ENCODE peak calls at places on chromosome 7, in five cellular contexts. B is body of pancreas; S is ovary; X is CD4-positive, CD25-positive, alpha-beta regulatory T cell; Y is effector memory CD4-positive, alpha-beta T cell. L is an unnamed sample.
A peak's percentile ranks its signal among the peaks of the same experiment; 100 is the strongest.

GRCh38 chr7:158353606-158354570 is 233.7 kb downstream of the PTPRN2 start:
- DNase-seq in B (no peak), S (no peak), X (no peak), Y (no peak), L (no peak)

GRCh38 chr7:156464339-156464738 is 176.2 kb upstream of the RNF32 start:
- DNase-seq in Y (no peak), B (no peak), X (no peak), S (no peak), L (no peak)

GRCh38 chr7:150569245-150569644 is 2.1 kb downstream of the GIMAP4 start:
- DNase-seq in Y (no peak), S (no peak), B (no peak), X (no peak), L (no peak)

GRCh38 chr7:139563856-139564255 is 40.4 kb downstream of the CLEC2L start:
- DNase-seq in Y (no peak), S (no peak), X (no peak), B (no peak), L (no peak)

GRCh38 chr7:34048445-34048844 is 143.1 kb downstream of the BMPER start:
- DNase-seq in S (no peak), B (no peak), X (no peak), Y (no peak), L (no peak)

GRCh38 chr7:151143261-151144015 is 24.1 kb downstream of the GBX1 start:
- DNase-seq in S (no peak), X (no peak), Y (no peak), B (no peak), L (no peak)

GRCh38 chr7:7181519-7182155 is 707 bp upstream of the C1GALT1 start:
- DNase-seq in Y (peak; percentile 50), X (no peak), B (peak; percentile 71), S (peak; percentile 25), L (peak; percentile 20)

GRCh38 chr7:128017880-128018845 is 13.1 kb downstream of the LRRC4 start:
- DNase-seq in Y (no peak), B (peak; percentile 50), X (no peak), S (no peak), L (no peak)

GRCh38 chr7:92044940-92045339 is 89.3 kb downstream of the CYP51A1 start:
- DNase-seq in B (no peak), X (no peak), Y (no peak), S (no peak), L (no peak)

GRCh38 chr7:8217200-8218068 is 44.5 kb downstream of the ICA1 start:
- DNase-seq in X (peak; percentile 72), S (no peak), B (peak; percentile 47), Y (no peak), L (no peak)

GRCh38 chr7:116588641-116589594 is 64.1 kb downstream of the CAV1 start:
- DNase-seq in X (peak; percentile 33), Y (no peak), S (no peak), B (no peak), L (no peak)

GRCh38 chr7:158448701-158449100 is 138.9 kb downstream of the PTPRN2 start:
- DNase-seq in X (no peak), Y (no peak), S (no peak), B (no peak), L (no peak)

GRCh38 chr7:132895231-132895630 is 186.7 kb downstream of the CHCHD3 start:
- DNase-seq in B (no peak), X (no peak), S (no peak), Y (no peak), L (no peak)

GRCh38 chr7:19480383-19480782 is 228.5 kb downstream of the POLR1F start:
- DNase-seq in Y (no peak), X (no peak), B (no peak), S (no peak), L (no peak)

GRCh38 chr7:43639858-43640491 is 57.1 kb downstream of the STK17A start:
- DNase-seq in X (no peak), Y (no peak), S (peak; percentile 68), B (peak; percentile 84), L (no peak)

GRCh38 chr7:131103997-131104396 is 223.7 kb upstream of the MKLN1 start:
- DNase-seq in B (no peak), Y (no peak), X (peak; percentile 12), S (no peak), L (no peak)

GRCh38 chr7:65509368-65510186 is 135.9 kb downstream of the ZNF92 start:
- DNase-seq in S (no peak), X (peak; percentile 17), B (no peak), Y (peak; percentile 14), L (peak; percentile 10)

GRCh38 chr7:87934699-87935372 is 785 bp downstream of the ADAM22 start:
- DNase-seq in B (no peak), X (no peak), S (peak; percentile 31), Y (no peak), L (peak; percentile 44)

GRCh38 chr7:27088002-27088931 is 7.5 kb downstream of the HOXA1 start:
- DNase-seq in X (no peak), Y (no peak), B (no peak), S (no peak), L (no peak)

GRCh38 chr7:12765431-12766100 is 78.1 kb downstream of the ARL4A start:
- DNase-seq in Y (no peak), S (no peak), X (no peak), B (no peak), L (no peak)

GRCh38 chr7:153772966-153773365 is 279.2 kb upstream of the DPP6 start:
- DNase-seq in B (no peak), Y (no peak), S (no peak), X (no peak), L (no peak)

GRCh38 chr7:100641463-100641859 is at the start of gene TFR2:
- DNase-seq in S (no peak), Y (no peak), X (no peak), B (no peak), L (no peak)

GRCh38 chr7:128415217-128415785 is 5.5 kb upstream of the IMPDH1 start:
- DNase-seq in S (no peak), X (no peak), B (no peak), Y (no peak), L (no peak)

GRCh38 chr7:21364838-21365267 is 63.0 kb upstream of the SP4 start:
- DNase-seq in X (no peak), Y (no peak), S (no peak), B (no peak), L (no peak)

GRCh38 chr7:77258014-77258413 is 58.4 kb upstream of the FGL2 start:
- DNase-seq in X (no peak), B (no peak), S (no peak), Y (no peak), L (no peak)

GRCh38 chr7:33950047-33950714 is 44.8 kb downstream of the BMPER start:
- DNase-seq in S (no peak), Y (no peak), B (no peak), X (no peak), L (no peak)

DNA sequence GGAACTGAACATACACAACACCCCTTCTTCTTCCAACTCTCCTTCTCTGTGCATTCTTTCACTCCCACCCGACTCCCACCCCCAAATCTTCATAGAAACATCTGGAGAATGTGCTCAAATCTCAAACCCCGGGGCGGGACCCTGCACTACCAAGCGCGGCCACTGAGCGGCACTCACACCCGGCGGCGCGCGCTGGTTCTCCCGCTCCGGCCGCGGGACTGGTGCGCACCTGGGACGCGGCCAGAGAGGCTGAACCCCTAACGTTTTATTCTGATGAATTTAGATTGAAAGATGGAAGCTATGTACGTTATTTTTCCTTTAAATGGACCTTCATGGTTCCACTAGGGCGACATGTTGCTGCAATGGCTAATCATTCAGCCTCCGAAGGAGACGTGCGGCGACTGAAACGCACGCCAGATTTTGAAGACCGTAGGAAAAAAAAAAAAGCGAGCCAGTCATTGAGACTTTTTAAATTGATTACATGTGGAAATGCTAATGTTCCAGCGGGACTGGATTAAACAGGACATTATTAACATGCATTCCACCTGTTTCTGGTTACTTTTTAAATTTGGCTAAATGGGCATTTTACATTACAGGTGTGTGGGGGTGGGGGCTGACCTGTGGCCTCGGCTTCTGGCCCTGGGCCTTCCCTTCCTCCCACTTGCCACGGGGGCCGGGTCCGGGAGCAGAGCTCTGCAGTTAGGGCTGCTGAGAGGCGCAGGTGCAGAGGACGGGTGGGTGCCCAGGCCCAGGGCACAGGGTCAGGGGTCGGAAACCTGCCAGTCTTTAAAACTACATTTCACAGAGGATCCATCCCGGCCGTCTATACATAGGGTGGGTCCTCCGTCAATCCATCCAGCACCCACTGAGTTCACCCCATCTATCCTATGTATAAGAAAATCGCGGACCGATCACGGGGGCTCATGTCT is 106.8 kb upstream of the INSIG1 start:
- DNase-seq in B (peak; percentile 52), S (no peak), Y (peak; percentile 39), X (peak; percentile 43), L (peak; percentile 63)
- H3K4me3 ChIP-seq in B (no peak overlapping the region), S (no peak overlapping the region), Y (no peak overlapping the region), X (no peak overlapping the region), L (peak overlapping the region; percentile 48)

DNA sequence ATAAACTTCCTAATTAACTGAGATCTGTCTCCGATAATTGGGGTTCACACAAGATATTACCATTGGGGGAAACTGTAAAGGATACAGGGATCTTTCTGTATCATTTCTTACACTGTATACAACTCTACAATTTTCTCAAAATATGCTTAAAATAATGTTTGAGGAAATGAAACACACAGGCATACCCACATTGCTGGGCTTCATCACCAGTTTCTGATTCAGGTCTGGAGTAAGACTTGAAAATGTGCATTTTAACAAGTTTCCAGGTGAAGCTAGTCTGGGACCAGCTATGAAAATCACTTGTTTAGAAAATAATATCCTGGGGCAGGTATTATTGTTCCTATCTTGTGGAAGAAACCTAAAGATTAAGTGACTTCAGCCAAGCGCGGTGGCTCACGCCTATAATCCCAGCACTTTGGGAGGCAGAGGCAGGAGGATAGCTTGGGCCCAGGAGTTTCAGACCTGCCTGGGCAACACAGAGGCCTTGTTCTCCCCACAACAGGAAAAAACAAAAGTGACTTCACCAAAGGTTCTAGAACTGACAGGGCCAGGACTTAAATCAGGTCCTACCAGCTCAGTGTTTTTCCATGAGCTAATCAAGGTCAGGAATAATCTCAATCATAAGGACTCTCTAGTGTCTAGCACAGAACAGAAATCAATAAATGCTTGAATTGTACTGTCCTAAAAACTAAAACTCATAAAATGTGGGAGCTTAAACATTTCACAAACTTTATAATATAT is 12.6 kb downstream of the TOMM7 start:
- DNase-seq in Y (no peak), S (no peak), B (peak; percentile 28), X (no peak), L (no peak)
- H3K4me1 ChIP-seq in Y (no peaks in the 10 kb centered on the region), S (no peaks in the 10 kb centered on the region), B (peaks cover 25% of the 10 kb centered on the region), X (no peaks in the 10 kb centered on the region), L (peaks cover 34% of the 10 kb centered on the region)

GRCh38 chr7:64045301-64046040 is at the start of gene ZNF727:
- DNase-seq in X (peak; percentile 18), B (peak; percentile 77), S (peak; percentile 88), Y (no peak), L (peak; percentile 83)

DNA sequence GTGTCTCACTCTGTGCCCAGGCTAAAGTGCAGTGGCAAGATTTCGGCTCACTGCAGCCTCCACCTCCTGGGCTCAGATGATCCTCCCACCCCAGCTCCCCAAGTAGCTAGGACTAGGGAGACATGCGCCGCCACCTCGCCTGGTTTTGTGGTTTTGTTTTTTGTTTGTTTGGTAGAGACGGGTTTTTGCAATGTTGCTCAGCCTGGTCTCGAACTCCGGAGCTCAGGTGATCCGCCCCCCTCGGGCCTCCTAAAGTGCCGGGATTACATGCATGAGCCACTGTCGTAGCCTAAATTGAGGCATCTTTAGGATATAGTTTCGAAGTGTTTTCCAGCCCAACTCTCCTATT is 781 bp downstream of the ZNF727 start:
- DNase-seq in Y (no peak), S (peak; percentile 31), B (no peak), X (no peak), L (no peak)
- H3K4me3 ChIP-seq in Y (no peak overlapping the region), S (peak overlapping the region; percentile 40), B (peak overlapping the region; percentile 30), X (no peak overlapping the region), L (peak overlapping the region; percentile 73)

DNA sequence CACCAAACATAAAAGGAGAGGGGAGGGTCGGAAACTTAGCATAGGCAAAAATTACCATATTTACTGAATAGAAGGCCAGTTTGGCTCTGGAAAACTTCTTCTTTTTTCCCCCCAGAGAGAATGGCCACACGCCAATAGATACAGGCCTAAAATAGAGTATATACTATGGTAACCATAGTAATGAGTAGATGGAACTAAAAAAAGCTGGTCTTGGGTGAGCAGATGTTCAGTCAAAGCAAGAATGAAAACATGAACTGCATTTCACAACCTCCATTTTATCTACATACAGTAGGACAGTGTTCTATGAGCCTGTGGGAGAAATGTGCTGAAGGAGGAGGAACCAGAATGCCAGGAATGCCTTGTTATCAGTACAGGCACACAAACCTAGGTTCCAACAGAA is 141.7 kb upstream of the SEMA3A start:
- DNase-seq in Y (no peak), S (no peak), X (no peak), B (no peak), L (no peak)
- H3K4me1 ChIP-seq in Y (no peaks in the 10 kb centered on the region), S (no peaks in the 10 kb centered on the region), X (no peaks in the 10 kb centered on the region), B (no peaks in the 10 kb centered on the region), L (no peaks in the 10 kb centered on the region)